ENCODE peak calls at places on chromosomes 13 and 19, in five cellular contexts. O is IMR-90, S is mesendoderm, R is H9, A is neuronal stem cell. N is an unnamed sample.

GRCh38 chr19:51689751-51690358 is 3.3 kb upstream of the SPACA6 start:
- DNase-seq in O (no peak), S (peak; percentile 96), R (peak; percentile 84), A (peak; percentile 68), N (peak; percentile 64)

GRCh38 chr19:47545061-47545948 is 27.6 kb downstream of the ZNF541 start:
- DNase-seq in O (no peak), S (no peak), R (peak; percentile 56), A (no peak), N (no peak)

GRCh38 chr19:46390121-46390858 is 23.1 kb downstream of the CCDC8 start:
- DNase-seq in O (no peak), S (no peak), R (no peak), A (no peak), N (no peak)

GRCh38 chr13:42832341-42833153 is 51.2 kb downstream of the FAM216B start:
- DNase-seq in O (peak; percentile 94), S (no peak), R (no peak), A (no peak), N (peak; percentile 91)

GRCh38 chr19:38001158-38001781 is 94.3 kb downstream of the SIPA1L3 start:
- DNase-seq in O (no peak), S (no peak), R (no peak), A (no peak), N (no peak)

GRCh38 chr13:26208292-26208691 is 13.8 kb downstream of the RNF6 start:
- DNase-seq in O (no peak), S (no peak), R (no peak), A (no peak), N (no peak)

GRCh38 chr19:37470216-37470615 is 1.1 kb downstream of the ZNF570 start:
- DNase-seq in O (no peak), S (no peak), R (no peak), A (no peak), N (no peak)

GRCh38 chr13:99312493-99312883 is 5.3 kb upstream of the GPR183 start:
- DNase-seq in O (peak; percentile 39), S (no peak), R (no peak), A (no peak), N (peak; percentile 86)

GRCh38 chr13:98207411-98207810 is 30.3 kb upstream of the RNF113B start:
- DNase-seq in O (peak; percentile 55), S (no peak), R (no peak), A (no peak), N (peak; percentile 71)

GRCh38 chr19:34503546-34504272 is 22.2 kb downstream of the WTIP start:
- DNase-seq in O (no peak), S (no peak), R (no peak), A (no peak), N (no peak)

GRCh38 chr19:55377356-55378131 is 918 bp downstream of the TMEM190 start:
- DNase-seq in O (no peak), S (no peak), R (peak; percentile 68), A (no peak), N (no peak)

GRCh38 chr19:12777217-12778019 is 2.1 kb upstream of the HOOK2 start:
- DNase-seq in O (peak; percentile 68), S (peak; percentile 85), R (peak; percentile 84), A (no peak), N (peak; percentile 86)

GRCh38 chr19:39824143-39825092 is 9.5 kb downstream of the DYRK1B start:
- DNase-seq in O (peak; percentile 91), S (peak; percentile 97), R (peak; percentile 97), A (peak; percentile 87), N (peak; percentile 93)

GRCh38 chr13:94784066-94784465 is 71.7 kb upstream of the SOX21 start:
- DNase-seq in O (peak; percentile 37), S (no peak), R (no peak), A (no peak), N (peak; percentile 18)

GRCh38 chr13:91722267-91722884 is 324.0 kb downstream of the GPC5 start:
- DNase-seq in O (peak; percentile 18), S (peak; percentile 14), R (no peak), A (no peak), N (peak; percentile 40)

GRCh38 chr19:16457195-16457953 is 14.4 kb downstream of the EPS15L1 start:
- DNase-seq in O (peak; percentile 26), S (no peak), R (no peak), A (no peak), N (peak; percentile 58)

GRCh38 chr19:32029235-32029634 is 316.2 kb upstream of the ZNF507 start:
- DNase-seq in O (no peak), S (no peak), R (no peak), A (no peak), N (no peak)

GRCh38 chr19:49672131-49672919 is 4.7 kb upstream of the PRMT1 start:
- DNase-seq in O (peak; percentile 61), S (peak; percentile 92), R (peak; percentile 94), A (no peak), N (peak; percentile 79)

GRCh38 chr19:14073925-14074838 is 1.6 kb downstream of the MISP3 start:
- DNase-seq in O (peak; percentile 25), S (no peak), R (no peak), A (peak; percentile 33), N (peak; percentile 63)

GRCh38 chr19:12754465-12755196 is 3.0 kb downstream of the BEST2 start:
- DNase-seq in O (no peak), S (no peak), R (no peak), A (no peak), N (no peak)

GRCh38 chr19:49931293-49932040 is 2.2 kb upstream of the NUP62 start:
- DNase-seq in O (no peak), S (no peak), R (no peak), A (no peak), N (no peak)

GRCh38 chr19:33394006-33394722 is 20.7 kb downstream of the CEBPG start:
- DNase-seq in O (peak; percentile 69), S (no peak), R (no peak), A (no peak), N (peak; percentile 40)

GRCh38 chr13:59259416-59260000 is 904.2 kb downstream of the DIAPH3 start:
- DNase-seq in O (no peak), S (peak; percentile 51), R (peak; percentile 30), A (no peak), N (no peak)

GRCh38 chr13:81714513-81714912 is 1373.6 kb upstream of the SPRY2 start:
- DNase-seq in O (no peak), S (peak; percentile 2), R (no peak), A (no peak), N (no peak)

GRCh38 chr19:45087531-45087930 is 5.4 kb upstream of the PPP1R37 start:
- DNase-seq in O (no peak), S (no peak), R (no peak), A (no peak), N (no peak)

GRCh38 chr19:45152504-45153338 is 8.1 kb downstream of the NKPD1 start:
- DNase-seq in O (peak; percentile 40), S (peak; percentile 71), R (peak; percentile 82), A (no peak), N (no peak)

GRCh38 chr13:74134777-74135305 is 637 bp upstream of the KLF12 start:
- DNase-seq in O (no peak), S (peak; percentile 68), R (no peak), A (no peak), N (no peak)

GRCh38 chr13:109468123-109468522 is 318.3 kb downstream of the IRS2 start:
- DNase-seq in O (no peak), S (no peak), R (no peak), A (no peak), N (no peak)

GRCh38 chr13:109465151-109465550 is 321.2 kb downstream of the IRS2 start:
- DNase-seq in O (peak; percentile 2), S (no peak), R (no peak), A (no peak), N (peak; percentile 34)
- H3K23ac ChIP-seq in O (no peak overlapping the region), S (no peak overlapping the region), R (no peak overlapping the region), A (no peak overlapping the region), N (no peak overlapping the region)

GRCh38 chr19:2274937-2275535 is 6.9 kb downstream of the PEAK3 start:
- DNase-seq in O (peak; percentile 64), S (peak; percentile 89), R (peak; percentile 82), A (no peak), N (peak; percentile 79)
- H3K27ac ChIP-seq in O (no peak overlapping the region), S (no peak overlapping the region), R (no peak overlapping the region), A (no peak overlapping the region), N (no peak overlapping the region)

GRCh38 chr19:42529248-42529764 is 1.0 kb upstream of the CEACAM1 start:
- DNase-seq in O (peak; percentile 19), S (peak; percentile 82), R (peak; percentile 80), A (peak; percentile 41), N (peak; percentile 28)
- H3K4me2 ChIP-seq in O (no peak overlapping the region), S (no peak overlapping the region), R (no peak overlapping the region), A (no peak overlapping the region), N (no peak overlapping the region)

GRCh38 chr13:24356837-24357236 is 47.5 kb downstream of the C1QTNF9 start:
- DNase-seq in O (no peak), S (no peak), R (no peak), A (no peak), N (no peak)

GRCh38 chr13:24353736-24354135 is 44.4 kb downstream of the C1QTNF9 start:
- DNase-seq in O (no peak), S (no peak), R (no peak), A (no peak), N (no peak)

GRCh38 chr13:24357756-24358155 is 48.4 kb downstream of the C1QTNF9 start:
- DNase-seq in O (no peak), S (no peak), R (no peak), A (no peak), N (no peak)

GRCh38 chr13:24355103-24355502 is 45.7 kb downstream of the C1QTNF9 start:
- DNase-seq in O (no peak), S (peak; percentile 5), R (no peak), A (no peak), N (no peak)

GRCh38 chr13:24356270-24356669 is 46.9 kb downstream of the C1QTNF9 start:
- DNase-seq in O (no peak), S (no peak), R (no peak), A (no peak), N (no peak)
- H3K23ac ChIP-seq in O (no peak overlapping the region), S (no peak overlapping the region), R (no peak overlapping the region), A (peak overlapping the region; percentile 17), N (no peak overlapping the region)

DNA sequence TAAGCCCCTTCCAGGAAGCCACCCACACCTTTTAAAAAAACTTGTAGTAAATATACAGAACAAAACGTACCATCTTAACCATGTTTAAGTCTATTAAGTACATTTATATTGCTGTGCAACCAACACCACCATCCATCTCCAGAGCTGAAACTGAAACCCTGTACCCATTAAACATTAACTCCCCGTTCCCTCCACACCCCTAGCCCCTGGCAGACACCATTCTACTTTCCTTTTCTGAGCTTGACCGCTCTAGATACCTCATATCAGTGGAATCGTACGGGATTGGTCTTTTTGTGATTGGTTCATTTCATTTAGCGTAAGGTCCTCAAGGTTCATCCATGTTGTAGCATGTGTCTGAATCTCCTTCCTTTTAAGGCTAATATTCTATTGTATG is 13.0 kb upstream of the SPATA13 start:
- DNase-seq in O (no peak), S (no peak), R (no peak), A (no peak), N (no peak)
- H3K27ac ChIP-seq in O (no peak overlapping the region), S (no peak overlapping the region), R (no peak overlapping the region), A (no peak overlapping the region), N (no peak overlapping the region)